ENCODE peak calls at places on chromosomes 6 and 20, in seven cellular contexts. T is H1, D is OCI-LY7, F is endothelial cell of umbilical vein, Z is SK-N-SH, P is keratinocyte, H is IMR-90. C is an unnamed sample. For H3K4me1, the result is how much of the 10 kb centered on the place peaks cover.

GRCh38 chr6:54737247-54737646 is 109.3 kb upstream of the FAM83B start:
- DNase-seq in H (no peak), P (no peak), F (no peak), D (peak), T (peak), Z (peak), C (no peak)

GRCh38 chr20:61723538-61724257 is 342.0 kb downstream of the TAF4 start:
- DNase-seq in H (no peak), P (no peak), T (no peak), D (no peak), F (no peak), Z (no peak), C (no peak)

GRCh38 chr6:109257494-109257893 is 124.8 kb downstream of the CD164 start:
- DNase-seq in P (no peak), T (no peak), D (no peak), Z (peak), F (no peak), H (no peak), C (no peak)

GRCh38 chr20:24503352-24503931 is 34.0 kb downstream of the SYNDIG1 start:
- DNase-seq in Z (no peak), T (no peak), F (no peak), P (no peak), D (no peak), H (peak), C (no peak)

GRCh38 chr20:50369225-50370035 is 140.8 kb upstream of the PTPN1 start:
- DNase-seq in F (no peak), P (no peak), H (no peak), D (no peak), Z (no peak), T (no peak), C (no peak)

GRCh38 chr20:62387993-62388635 is 1.2 kb downstream of the RPS21 start:
- DNase-seq in F (no peak), Z (no peak), D (no peak), T (no peak), H (no peak), P (no peak), C (no peak)

GRCh38 chr6:150739711-150740349 is 125.7 kb upstream of the MTHFD1L start:
- DNase-seq in F (no peak), D (no peak), Z (no peak), P (no peak), T (no peak), H (no peak), C (peak)

GRCh38 chr20:23242104-23242503 is 108.5 kb upstream of the NXT1 start:
- DNase-seq in F (no peak), T (no peak), Z (no peak), D (no peak), H (no peak), P (no peak), C (no peak)

GRCh38 chr6:81750660-81751387 is 1.7 kb downstream of the TENT5A start:
- DNase-seq in H (peak), Z (no peak), P (no peak), D (no peak), T (no peak), F (no peak), C (peak)

GRCh38 chr20:37501940-37502339 is 19.1 kb upstream of the NNAT start:
- DNase-seq in T (no peak), F (no peak), D (no peak), H (no peak), P (no peak), Z (no peak), C (no peak)

GRCh38 chr6:52346503-52346902 is 15.4 kb upstream of the PAQR8 start:
- DNase-seq in T (no peak), H (no peak), Z (no peak), P (no peak), F (no peak), D (no peak), C (peak)

GRCh38 chr6:7332090-7332745 is 19.2 kb upstream of the SSR1 start:
- DNase-seq in T (no peak), D (no peak), F (no peak), H (no peak), P (no peak), Z (no peak), C (peak)

GRCh38 chr20:24729896-24730605 is 219.0 kb upstream of the CST7 start:
- DNase-seq in P (no peak), Z (no peak), F (no peak), T (no peak), D (no peak), H (no peak), C (no peak)

GRCh38 chr6:149026530-149026942 is 279.7 kb downstream of the UST start:
- DNase-seq in D (peak), F (peak), Z (peak), H (peak), P (peak), T (no peak), C (peak)

GRCh38 chr6:38404900-38405556 is 234.7 kb downstream of the BTBD9 start:
- DNase-seq in T (no peak), D (no peak), Z (no peak), F (peak), H (peak), P (peak), C (peak)

GRCh38 chr6:22764521-22764920 is 195.2 kb downstream of the HDGFL1 start:
- DNase-seq in T (no peak), F (peak), P (no peak), H (peak), Z (no peak), D (no peak), C (peak)

GRCh38 chr6:25279748-25280616 is 808 bp downstream of the CARMIL1 start:
- DNase-seq in F (no peak), D (peak), T (peak), H (no peak), Z (peak), P (no peak), C (peak)

GRCh38 chr6:170122676-170123075 is 168.2 kb downstream of the DLL1 start:
- DNase-seq in T (no peak), F (peak), P (no peak), H (no peak), Z (no peak), D (no peak), C (peak)

GRCh38 chr6:145278163-145278807 is 457.0 kb downstream of the EPM2A start:
- DNase-seq in Z (no peak), F (no peak), H (peak), D (no peak), P (no peak), T (no peak), C (no peak)

GRCh38 chr20:49399329-49399728 is 83.1 kb downstream of the KCNB1 start:
- DNase-seq in D (no peak), Z (no peak), P (no peak), H (peak), F (no peak), T (no peak), C (no peak)

GRCh38 chr6:64280569-64280968 is 645.0 kb downstream of the PHF3 start:
- DNase-seq in F (peak), T (no peak), P (no peak), D (no peak), Z (peak), H (peak), C (no peak)

GRCh38 chr6:123899745-123900144 is 96.1 kb downstream of the NKAIN2 start:
- DNase-seq in P (no peak), D (no peak), F (no peak), T (no peak), H (no peak), Z (no peak), C (no peak)

GRCh38 chr6:46411798-46412197 is 79.5 kb downstream of the RCAN2 start:
- DNase-seq in H (no peak), T (no peak), F (no peak), P (no peak), D (no peak), Z (no peak), C (no peak)

GRCh38 chr6:18389479-18389878 is 2.3 kb downstream of the RNF144B start:
- DNase-seq in Z (no peak), D (no peak), H (peak), T (no peak), P (no peak), F (peak), C (peak)

GRCh38 chr6:52130440-52130839 is 43.0 kb upstream of the PKHD1 start:
- DNase-seq in Z (no peak), T (no peak), H (no peak), D (no peak), F (no peak), P (no peak), C (no peak)

GRCh38 chr20:22833851-22834250 is 201.3 kb upstream of the SSTR4 start:
- DNase-seq in D (no peak), F (no peak), T (no peak), P (no peak), Z (no peak), H (no peak), C (peak)

GRCh38 chr20:50426865-50427739 is 83.1 kb upstream of the PTPN1 start:
- DNase-seq in H (no peak), D (no peak), P (no peak), T (no peak), F (no peak), Z (no peak), C (no peak)

GRCh38 chr6:156752666-156753301 is 24.4 kb upstream of the ARID1B start:
- DNase-seq in P (no peak), T (no peak), F (no peak), Z (no peak), H (no peak), D (peak), C (no peak)

DNA sequence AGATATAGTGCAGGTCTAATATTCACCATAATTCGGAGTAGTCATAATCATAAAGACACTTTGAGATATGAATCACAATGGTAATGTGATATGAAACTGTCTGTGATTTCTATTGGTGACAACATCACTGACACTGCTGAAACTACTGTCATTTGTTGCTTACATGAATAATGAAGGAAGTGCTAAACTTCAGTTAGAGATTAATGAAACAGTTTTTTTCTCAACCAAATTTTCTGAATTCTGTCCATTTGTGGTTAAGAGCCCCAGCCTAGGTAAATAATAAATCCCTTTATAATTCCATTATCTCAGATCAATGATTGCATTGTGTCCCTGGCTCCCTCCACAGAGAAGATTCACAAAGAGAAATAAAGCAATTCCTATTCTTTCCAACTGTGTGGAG is 122.6 kb downstream of the HIVEP2 start:
- DNase-seq in T (no peak), P (no peak), H (no peak), F (no peak), Z (no peak), D (no peak), C (no peak)
- H3K4me1 ChIP-seq in T (under half), P (under half), H (under half), F (under half), Z (under half), D (under half), C (under half)

GRCh38 chr6:57087916-57088315 is 2.1 kb upstream of the ZNF451 start:
- DNase-seq in Z (no peak), P (no peak), H (peak), D (no peak), T (no peak), F (no peak), C (no peak)

GRCh38 chr6:57089687-57090457 is at the start of gene ZNF451:
- DNase-seq in P (peak), H (peak), D (peak), T (peak), Z (peak), F (peak), C (peak)

GRCh38 chr6:57085441-57085840 is 4.5 kb upstream of the ZNF451 start:
- DNase-seq in H (peak), D (no peak), F (no peak), T (no peak), Z (no peak), P (no peak), C (no peak)

GRCh38 chr6:57086843-57087242 is 3.1 kb upstream of the ZNF451 start:
- DNase-seq in H (no peak), P (no peak), D (no peak), Z (no peak), F (no peak), T (no peak), C (no peak)

GRCh38 chr6:57089265-57089664 is 723 bp upstream of the ZNF451 start:
- DNase-seq in P (no peak), D (no peak), F (no peak), T (no peak), Z (no peak), H (no peak), C (peak)
- H3K4me2 ChIP-seq in P (peak), D (peak), F (peak), T (peak), Z (peak), H (peak), C (peak)

GRCh38 chr6:90865513-90865912 is 278.6 kb upstream of the MAP3K7 start:
- DNase-seq in F (no peak), T (no peak), Z (no peak), H (no peak), P (no peak), D (no peak), C (peak)
- H3K27ac ChIP-seq in F (no peak), T (no peak), Z (no peak), H (no peak), P (no peak), D (no peak), C (no peak)

GRCh38 chr6:56659721-56660373 is 17.2 kb upstream of the DST start:
- DNase-seq in H (no peak), P (no peak), D (no peak), F (no peak), Z (peak), T (no peak), C (no peak)

GRCh38 chr6:56655250-56655649 is 12.6 kb upstream of the DST start:
- DNase-seq in P (no peak), Z (no peak), T (no peak), F (no peak), D (no peak), H (no peak), C (no peak)

GRCh38 chr6:56655996-56656395 is 13.3 kb upstream of the DST start:
- DNase-seq in D (no peak), P (no peak), T (no peak), Z (no peak), F (peak), H (no peak), C (no peak)

GRCh38 chr6:56657364-56657763 is 14.7 kb upstream of the DST start:
- DNase-seq in F (no peak), D (no peak), Z (no peak), H (no peak), T (no peak), P (no peak), C (no peak)

DNA sequence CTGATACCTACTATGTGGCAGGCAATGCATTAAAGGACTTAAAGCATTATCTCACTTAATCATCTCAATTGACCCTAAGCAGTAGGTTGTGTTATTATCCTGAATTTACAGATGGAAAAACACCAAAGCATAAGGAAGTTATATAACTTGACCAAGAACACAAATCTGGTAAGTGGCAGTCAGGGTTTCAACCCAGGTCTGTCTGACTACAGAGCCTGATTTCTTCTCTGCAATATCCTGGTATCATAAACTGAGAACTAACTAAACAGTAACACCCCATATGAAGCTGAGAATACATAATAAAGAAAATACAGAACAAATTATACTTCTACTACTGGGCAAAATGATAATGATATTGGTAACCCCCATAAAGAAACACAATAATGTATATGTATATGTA is 13.8 kb upstream of the DST start:
- DNase-seq in D (no peak), F (no peak), H (no peak), T (no peak), P (no peak), Z (no peak), C (no peak)
- H3K4me1 ChIP-seq in D (under half), F (under half), H (under half), T (under half), P (half or more), Z (under half), C (half or more)

GRCh38 chr6:132330759-132331158 is 70.5 kb downstream of the MOXD1 start:
- DNase-seq in H (no peak), P (no peak), F (no peak), D (no peak), T (no peak), Z (no peak), C (peak)

GRCh38 chr6:132333639-132334516 is 67.4 kb downstream of the MOXD1 start:
- DNase-seq in H (peak), D (no peak), T (peak), P (peak), F (peak), Z (peak), C (peak)

GRCh38 chr6:132334517-132334876 is 66.8 kb downstream of the MOXD1 start:
- DNase-seq in H (no peak), P (no peak), T (no peak), F (no peak), Z (no peak), D (no peak), C (no peak)
- H3K4me2 ChIP-seq in H (peak), P (peak), T (no peak), F (no peak), Z (peak), D (no peak), C (peak)

GRCh38 chr6:129014302-129014701 is 131.4 kb downstream of the LAMA2 start:
- DNase-seq in Z (no peak), D (no peak), T (no peak), H (no peak), F (no peak), P (no peak), C (no peak)

GRCh38 chr6:129015721-129016120 is 132.8 kb downstream of the LAMA2 start:
- DNase-seq in T (no peak), P (no peak), H (no peak), Z (no peak), D (no peak), F (no peak), C (no peak)

GRCh38 chr6:129007819-129008218 is 124.9 kb downstream of the LAMA2 start:
- DNase-seq in D (no peak), F (no peak), H (no peak), P (no peak), Z (no peak), T (no peak), C (no peak)

GRCh38 chr6:129006685-129007514 is 124.0 kb downstream of the LAMA2 start:
- DNase-seq in H (peak), P (no peak), F (no peak), T (no peak), D (no peak), Z (no peak), C (no peak)

GRCh38 chr6:129009856-129010255 is 126.9 kb downstream of the LAMA2 start:
- DNase-seq in T (no peak), Z (no peak), D (no peak), P (no peak), F (no peak), H (no peak), C (no peak)
- H3K27ac ChIP-seq in T (no peak), Z (no peak), D (no peak), P (no peak), F (no peak), H (no peak), C (no peak)

DNA sequence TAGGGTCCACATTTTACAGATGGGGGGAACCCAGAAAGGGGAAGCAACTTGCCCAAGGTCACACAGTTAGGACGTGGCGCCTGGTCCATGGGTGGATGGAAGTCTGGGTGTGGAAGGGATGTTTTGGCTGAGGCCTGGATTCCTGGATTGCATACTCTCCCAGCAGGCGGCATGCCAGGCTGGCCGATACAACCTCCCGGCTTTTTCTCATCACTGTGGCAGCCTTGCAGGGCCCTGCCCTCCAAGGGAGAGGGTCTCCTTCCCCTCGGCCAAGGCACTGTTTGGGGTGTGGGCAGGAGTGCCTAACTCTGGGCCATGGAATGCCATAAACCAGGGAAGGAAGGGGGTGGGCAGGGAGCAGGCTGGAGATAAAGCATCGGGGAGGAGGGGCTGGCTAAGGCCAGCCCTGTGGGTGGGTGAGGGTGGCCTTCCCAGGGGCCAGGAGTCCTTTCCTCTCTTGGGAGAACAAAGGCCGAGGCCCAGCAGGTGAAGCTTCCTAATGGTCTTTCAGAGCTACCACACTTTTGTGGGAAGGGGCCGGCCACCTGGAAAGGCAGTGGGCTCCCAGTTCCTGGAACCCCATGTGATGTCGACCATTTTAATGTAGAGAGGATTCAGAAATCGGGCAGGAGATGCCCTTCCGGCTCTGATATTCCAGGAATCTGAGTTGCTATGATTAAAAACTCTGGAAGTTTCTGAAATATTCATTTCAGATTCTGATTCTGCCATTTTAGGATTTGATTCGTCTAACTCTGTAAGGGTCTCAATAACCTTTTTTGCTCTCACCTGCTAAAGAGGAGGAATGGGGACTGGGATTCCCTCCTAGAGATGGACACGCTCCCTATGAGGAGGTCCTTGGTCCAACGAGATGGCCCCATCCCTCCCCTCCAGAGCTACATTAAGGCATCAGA is 4.2 kb downstream of the FOXS1 start:
- DNase-seq in Z (no peak), P (no peak), T (no peak), H (no peak), D (no peak), F (no peak), C (no peak)
- H3K4me1 ChIP-seq in Z (half or more), P (under half), T (under half), H (under half), D (under half), F (under half), C (under half)

GRCh38 chr6:15426926-15427325 is 181.1 kb downstream of the JARID2 start:
- DNase-seq in T (no peak), D (no peak), F (no peak), H (no peak), P (no peak), Z (no peak), C (no peak)
- H3K4me2 ChIP-seq in T (no peak), D (no peak), F (no peak), H (no peak), P (no peak), Z (no peak), C (no peak)

C was measured in mammary epithelial cell.